ENCODE peak calls at places on chromosomes 3 and 15, in four cellular contexts. One of them, this sample, is unnamed. For H3K36me3, the result is how much of the 10 kb centered on the place peaks cover.

GRCh38 chr3:78143000-78143399 is 1103.1 kb downstream of the ROBO2 start:
- DNase-seq in tibial artery: no peak
- DNase-seq in endothelial cell of umbilical vein: peak
- DNase-seq in WERI-Rb-1: no peak
- DNase-seq in this sample: no peak

GRCh38 chr15:60326824-60327654 is 70.7 kb downstream of the ANXA2 start:
- DNase-seq in tibial artery: no peak
- DNase-seq in endothelial cell of umbilical vein: peak
- DNase-seq in WERI-Rb-1: peak
- DNase-seq in this sample: peak

GRCh38 chr3:154730221-154730620 is 300.2 kb upstream of the GPR149 start:
- DNase-seq in WERI-Rb-1: no peak
- DNase-seq in tibial artery: no peak
- DNase-seq in endothelial cell of umbilical vein: no peak
- DNase-seq in this sample: no peak

GRCh38 chr3:186209810-186210752 is 101.2 kb upstream of the ETV5 start:
- DNase-seq in WERI-Rb-1: peak
- DNase-seq in endothelial cell of umbilical vein: no peak
- DNase-seq in tibial artery: peak
- DNase-seq in this sample: no peak

GRCh38 chr3:153744884-153745283 is 376.3 kb upstream of the ARHGEF26 start:
- DNase-seq in endothelial cell of umbilical vein: no peak
- DNase-seq in WERI-Rb-1: no peak
- DNase-seq in tibial artery: no peak
- DNase-seq in this sample: no peak

GRCh38 chr15:51338496-51338895 is at the start of gene CYP19A1:
- DNase-seq in WERI-Rb-1: no peak
- DNase-seq in tibial artery: no peak
- DNase-seq in endothelial cell of umbilical vein: no peak
- DNase-seq in this sample: no peak

GRCh38 chr3:16061491-16061890 is 113.0 kb upstream of the GALNT15 start:
- DNase-seq in endothelial cell of umbilical vein: no peak
- DNase-seq in WERI-Rb-1: no peak
- DNase-seq in tibial artery: no peak
- DNase-seq in this sample: no peak

GRCh38 chr15:34514251-34514760 is 69.1 kb downstream of the GOLGA8B start:
- DNase-seq in tibial artery: no peak
- DNase-seq in endothelial cell of umbilical vein: peak
- DNase-seq in WERI-Rb-1: peak
- DNase-seq in this sample: no peak

GRCh38 chr3:183895296-183895695 is 10.6 kb upstream of the PARL start:
- DNase-seq in WERI-Rb-1: no peak
- DNase-seq in tibial artery: no peak
- DNase-seq in endothelial cell of umbilical vein: peak
- DNase-seq in this sample: peak

GRCh38 chr3:175748087-175748732 is 889.1 kb downstream of the NAALADL2 start:
- DNase-seq in endothelial cell of umbilical vein: no peak
- DNase-seq in WERI-Rb-1: no peak
- DNase-seq in tibial artery: no peak
- DNase-seq in this sample: no peak

GRCh38 chr15:50884583-50884982 is 23.9 kb upstream of the AP4E1 start:
- DNase-seq in tibial artery: no peak
- DNase-seq in WERI-Rb-1: no peak
- DNase-seq in endothelial cell of umbilical vein: no peak
- DNase-seq in this sample: peak

GRCh38 chr3:170418422-170419300 is at the start of gene CLDN11:
- DNase-seq in endothelial cell of umbilical vein: peak
- DNase-seq in tibial artery: no peak
- DNase-seq in WERI-Rb-1: peak
- DNase-seq in this sample: no peak

GRCh38 chr3:181887685-181888084 is 176.0 kb downstream of the SOX2 start:
- DNase-seq in tibial artery: no peak
- DNase-seq in endothelial cell of umbilical vein: no peak
- DNase-seq in WERI-Rb-1: no peak
- DNase-seq in this sample: no peak

GRCh38 chr3:31978553-31978952 is 2.5 kb downstream of the OSBPL10 start:
- DNase-seq in endothelial cell of umbilical vein: no peak
- DNase-seq in WERI-Rb-1: no peak
- DNase-seq in tibial artery: no peak
- DNase-seq in this sample: no peak

GRCh38 chr3:58066842-58067241 is 58.6 kb downstream of the FLNB start:
- DNase-seq in tibial artery: no peak
- DNase-seq in endothelial cell of umbilical vein: peak
- DNase-seq in WERI-Rb-1: no peak
- DNase-seq in this sample: no peak
- H3K27ac ChIP-seq in tibial artery: peak
- H3K27ac ChIP-seq in endothelial cell of umbilical vein: peak
- H3K27ac ChIP-seq in WERI-Rb-1: no peak
- H3K27ac ChIP-seq in this sample: no peak

GRCh38 chr3:51478630-51479029 is 21.2 kb downstream of the DCAF1 start:
- DNase-seq in endothelial cell of umbilical vein: no peak
- DNase-seq in tibial artery: no peak
- DNase-seq in WERI-Rb-1: no peak
- DNase-seq in this sample: no peak
- H3K36me3 ChIP-seq in endothelial cell of umbilical vein: under half
- H3K36me3 ChIP-seq in tibial artery: under half
- H3K36me3 ChIP-seq in WERI-Rb-1: half or more
- H3K36me3 ChIP-seq in this sample: under half

GRCh38 chr3:83946045-83946444 is 1012.7 kb upstream of the CADM2 start:
- DNase-seq in WERI-Rb-1: no peak
- DNase-seq in tibial artery: no peak
- DNase-seq in endothelial cell of umbilical vein: no peak
- DNase-seq in this sample: no peak

GRCh38 chr3:83938491-83938890 is 1020.3 kb upstream of the CADM2 start:
- DNase-seq in endothelial cell of umbilical vein: no peak
- DNase-seq in tibial artery: no peak
- DNase-seq in WERI-Rb-1: no peak
- DNase-seq in this sample: no peak

GRCh38 chr3:83946554-83946953 is 1012.2 kb upstream of the CADM2 start:
- DNase-seq in tibial artery: no peak
- DNase-seq in WERI-Rb-1: peak
- DNase-seq in endothelial cell of umbilical vein: no peak
- DNase-seq in this sample: no peak

GRCh38 chr3:83941990-83942710 is 1016.6 kb upstream of the CADM2 start:
- DNase-seq in tibial artery: no peak
- DNase-seq in WERI-Rb-1: no peak
- DNase-seq in endothelial cell of umbilical vein: no peak
- DNase-seq in this sample: no peak
- H3K27ac ChIP-seq in tibial artery: no peak
- H3K27ac ChIP-seq in WERI-Rb-1: no peak
- H3K27ac ChIP-seq in endothelial cell of umbilical vein: no peak
- H3K27ac ChIP-seq in this sample: no peak

GRCh38 chr3:86958534-86958933 is 32.4 kb downstream of the VGLL3 start:
- DNase-seq in endothelial cell of umbilical vein: no peak
- DNase-seq in tibial artery: no peak
- DNase-seq in WERI-Rb-1: no peak
- DNase-seq in this sample: peak
- H3K36me3 ChIP-seq in endothelial cell of umbilical vein: under half
- H3K36me3 ChIP-seq in tibial artery: under half
- H3K36me3 ChIP-seq in WERI-Rb-1: under half
- H3K36me3 ChIP-seq in this sample: under half

DNA sequence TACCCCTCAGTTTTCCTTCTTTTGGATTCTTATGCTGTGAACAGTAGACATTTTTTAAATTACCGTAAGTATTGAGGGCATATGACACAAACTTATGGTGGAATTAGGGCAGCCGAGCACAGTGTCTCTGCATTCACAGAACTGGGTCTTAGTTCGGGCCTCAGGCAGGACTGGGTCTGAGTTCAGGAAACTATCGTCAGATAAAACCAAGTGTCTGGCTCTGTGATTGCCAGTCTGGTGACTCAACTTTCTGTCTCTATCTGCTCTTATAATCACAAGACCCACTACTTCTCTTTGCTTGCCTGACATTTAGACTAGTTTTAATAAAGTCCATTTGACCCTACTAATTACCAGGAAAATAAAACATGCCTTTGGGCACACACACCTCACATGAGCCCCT is 146.2 kb downstream of the LMLN start:
- DNase-seq in endothelial cell of umbilical vein: no peak
- DNase-seq in WERI-Rb-1: no peak
- DNase-seq in tibial artery: no peak
- DNase-seq in this sample: peak
- H3K27ac ChIP-seq in endothelial cell of umbilical vein: no peak
- H3K27ac ChIP-seq in WERI-Rb-1: no peak
- H3K27ac ChIP-seq in tibial artery: no peak
- H3K27ac ChIP-seq in this sample: peak

This sample was measured in brain microvascular endothelial cell.